ENCODE peak calls at places on chromosomes 1 and 21, in six cellular contexts. R is T-cell, N is heart left ventricle, O is GF-D8, A is NCI-H1436, L is AG04450. M is an unnamed sample.

GRCh38 chr1:16716691-16717173 is 23.6 kb upstream of the RNU1-4 start:
- DNase-seq in R (no peak), N (peak; percentile 29), O (no peak), A (no peak), L (no peak), M (no peak)

GRCh38 chr1:22952694-22953391 is 19.8 kb downstream of the LACTBL1 start:
- DNase-seq in R (no peak), N (no peak), O (no peak), A (no peak), L (no peak), M (no peak)

GRCh38 chr1:173330149-173330951 is 123.2 kb upstream of the TNFSF4 start:
- DNase-seq in R (no peak), N (no peak), O (no peak), A (no peak), L (no peak), M (peak; percentile 29)

GRCh38 chr21:24995206-24995605 is 612.1 kb downstream of the MRPL39 start:
- DNase-seq in R (no peak), N (no peak), O (no peak), A (no peak), L (no peak), M (no peak)

GRCh38 chr1:48469616-48470500 is 2.1 kb downstream of the SPATA6 start:
- DNase-seq in R (no peak), N (peak; percentile 69), O (peak; percentile 19), A (no peak), L (no peak), M (no peak)

GRCh38 chr1:219324629-219325367 is 151.1 kb downstream of the LYPLAL1 start:
- DNase-seq in R (no peak), N (no peak), O (no peak), A (no peak), L (peak; percentile 93), M (peak; percentile 78)

GRCh38 chr1:32215629-32216505 is 6.3 kb downstream of the TMEM234 start:
- DNase-seq in R (no peak), N (peak; percentile 53), O (no peak), A (peak; percentile 72), L (no peak), M (no peak)

GRCh38 chr1:41347276-41347675 is 14.0 kb upstream of the FOXO6 start:
- DNase-seq in R (no peak), N (peak; percentile 5), O (no peak), A (no peak), L (no peak), M (no peak)

GRCh38 chr1:23854568-23854967 is 13.5 kb downstream of the FUCA1 start:
- DNase-seq in R (no peak), N (no peak), O (no peak), A (no peak), L (no peak), M (no peak)

GRCh38 chr1:206921772-206922265 is at the start of gene FCMR:
- DNase-seq in R (peak; percentile 64), N (no peak), O (peak; percentile 12), A (no peak), L (no peak), M (no peak)

GRCh38 chr1:203519896-203520295 is 25.9 kb downstream of the OPTC start:
- DNase-seq in R (no peak), N (no peak), O (no peak), A (no peak), L (no peak), M (no peak)

GRCh38 chr1:51663105-51663504 is 46.2 kb downstream of the OSBPL9 start:
- DNase-seq in R (no peak), N (no peak), O (no peak), A (no peak), L (no peak), M (no peak)

GRCh38 chr1:214475746-214476145 is 75.7 kb downstream of the PTPN14 start:
- DNase-seq in R (no peak), N (no peak), O (no peak), A (no peak), L (no peak), M (no peak)

GRCh38 chr1:26353976-26354820 is at the start of gene CRYBG2:
- DNase-seq in R (no peak), N (no peak), O (no peak), A (no peak), L (no peak), M (no peak)

GRCh38 chr1:167752219-167752985 is 30.6 kb downstream of the MPZL1 start:
- DNase-seq in R (no peak), N (no peak), O (no peak), A (no peak), L (no peak), M (no peak)

GRCh38 chr21:36079010-36079649 is 9.3 kb downstream of the CBR1 start:
- DNase-seq in R (peak; percentile 15), N (no peak), O (peak; percentile 28), A (no peak), L (no peak), M (no peak)

GRCh38 chr1:2279210-2279639 is 51.1 kb downstream of the SKI start:
- DNase-seq in R (no peak), N (peak; percentile 73), O (no peak), A (no peak), L (peak; percentile 72), M (peak; percentile 74)

GRCh38 chr1:89605692-89606091 is 27.2 kb upstream of the LRRC8C start:
- DNase-seq in R (no peak), N (no peak), O (no peak), A (no peak), L (no peak), M (no peak)

GRCh38 chr1:48182441-48182840 is 40.1 kb upstream of the SLC5A9 start:
- DNase-seq in R (no peak), N (no peak), O (no peak), A (peak; percentile 74), L (no peak), M (no peak)

GRCh38 chr1:29176567-29176966 is 5.1 kb downstream of the SRSF4 start:
- DNase-seq in R (no peak), N (no peak), O (no peak), A (no peak), L (no peak), M (no peak)

GRCh38 chr1:225870883-225871282 is 11.3 kb downstream of the TMEM63A start:
- DNase-seq in R (no peak), N (no peak), O (no peak), A (no peak), L (no peak), M (no peak)

GRCh38 chr1:30907641-30908445 is 715 bp downstream of the SDC3 start:
- DNase-seq in R (no peak), N (no peak), O (no peak), A (no peak), L (no peak), M (no peak)

GRCh38 chr1:8914471-8914870 is 31.2 kb upstream of the CA6 start:
- DNase-seq in R (no peak), N (no peak), O (no peak), A (no peak), L (no peak), M (no peak)

GRCh38 chr1:78286686-78287085 is 204.1 kb upstream of the PTGFR start:
- DNase-seq in R (no peak), N (no peak), O (no peak), A (no peak), L (no peak), M (no peak)

GRCh38 chr1:174954686-174955669 is 44.8 kb upstream of the CACYBP start:
- DNase-seq in R (no peak), N (no peak), O (peak; percentile 11), A (peak; percentile 79), L (no peak), M (no peak)

GRCh38 chr1:16385659-16386453 is 18.8 kb downstream of the SZRD1 start:
- DNase-seq in R (no peak), N (no peak), O (no peak), A (no peak), L (no peak), M (no peak)

GRCh38 chr1:21105807-21106206 is 70.9 kb downstream of the EIF4G3 start:
- DNase-seq in R (no peak), N (no peak), O (no peak), A (no peak), L (no peak), M (no peak)

GRCh38 chr1:210222288-210223006 is 10.1 kb upstream of the SERTAD4 start:
- DNase-seq in R (no peak), N (peak; percentile 28), O (no peak), A (no peak), L (no peak), M (no peak)

GRCh38 chr1:26401891-26402290 is 8.7 kb upstream of the LIN28A start:
- DNase-seq in R (no peak), N (no peak), O (no peak), A (no peak), L (no peak), M (no peak)

GRCh38 chr1:229885568-229886495 is 181.2 kb upstream of the GALNT2 start:
- DNase-seq in R (no peak), N (no peak), O (no peak), A (no peak), L (no peak), M (no peak)

GRCh38 chr1:151156515-151156819 is at the start of gene TNFAIP8L2:
- DNase-seq in R (peak; percentile 52), N (peak; percentile 56), O (peak; percentile 78), A (no peak), L (no peak), M (no peak)